ENCODE peak calls at places on chromosome 21, in seven cellular contexts. T, S, G, D, N, U and I are unnamed samples.

GRCh38 chr21:44964381-44964780 is 24.6 kb downstream of the SLX9 start:
- DNase-seq in T (no peak), S (no peak), G (no peak), D (no peak), N (no peak), U (no peak), I (no peak)

GRCh38 chr21:42056468-42056867 is 14.6 kb upstream of the UMODL1 start:
- DNase-seq in T (no peak), S (no peak), G (no peak), D (no peak), N (no peak), U (no peak), I (no peak)

GRCh38 chr21:19510057-19510456 is 1106.5 kb upstream of the TMPRSS15 start:
- DNase-seq in T (no peak), S (no peak), G (no peak), D (no peak), N (no peak), U (no peak), I (no peak)

GRCh38 chr21:37292946-37293345 is 25.8 kb upstream of the VPS26C start:
- DNase-seq in T (no peak), S (no peak), G (no peak), D (peak), N (no peak), U (no peak), I (no peak)

GRCh38 chr21:33836408-33836807 is 79.2 kb downstream of the ATP5PO start:
- DNase-seq in T (no peak), S (no peak), G (no peak), D (no peak), N (no peak), U (no peak), I (no peak)

GRCh38 chr21:44765231-44766013 is 36.2 kb downstream of the UBE2G2 start:
- DNase-seq in T (no peak), S (peak), G (no peak), D (no peak), N (no peak), U (peak), I (no peak)

GRCh38 chr21:38985423-38986378 is 180.0 kb downstream of the ETS2 start:
- DNase-seq in T (peak), S (peak), G (no peak), D (peak), N (no peak), U (no peak), I (no peak)

GRCh38 chr21:31136891-31137290 is 98.6 kb upstream of the KRTAP19-8 start:
- DNase-seq in T (no peak), S (peak), G (no peak), D (no peak), N (no peak), U (no peak), I (peak)

GRCh38 chr21:43986544-43987451 is 25.3 kb upstream of the TRAPPC10 start:
- DNase-seq in T (no peak), S (no peak), G (no peak), D (no peak), N (no peak), U (no peak), I (no peak)

GRCh38 chr21:25970254-25970930 is 200.2 kb downstream of the APP start:
- DNase-seq in T (no peak), S (no peak), G (no peak), D (no peak), N (no peak), U (no peak), I (no peak)

GRCh38 chr21:46295996-46296752 is 10.0 kb downstream of the YBEY start:
- DNase-seq in T (peak), S (no peak), G (peak), D (peak), N (peak), U (peak), I (no peak)

GRCh38 chr21:29258626-29259335 is 39.9 kb upstream of the BACH1 start:
- DNase-seq in T (no peak), S (peak), G (no peak), D (no peak), N (no peak), U (no peak), I (no peak)

GRCh38 chr21:28671549-28672195 is 321.0 kb downstream of the LTN1 start:
- DNase-seq in T (no peak), S (no peak), G (no peak), D (no peak), N (no peak), U (no peak), I (no peak)

GRCh38 chr21:31911138-31911907 is 38.5 kb downstream of the HUNK start:
- DNase-seq in T (no peak), S (peak), G (no peak), D (no peak), N (no peak), U (peak), I (no peak)

GRCh38 chr21:45787371-45787770 is 143.8 kb downstream of the PCBP3 start:
- DNase-seq in T (no peak), S (no peak), G (no peak), D (no peak), N (no peak), U (no peak), I (no peak)

GRCh38 chr21:44579056-44579832 is 1.2 kb downstream of the KRTAP10-5 start:
- DNase-seq in T (no peak), S (no peak), G (no peak), D (no peak), N (no peak), U (no peak), I (no peak)

GRCh38 chr21:45525910-45526306 is 16.3 kb downstream of the SLC19A1 start:
- DNase-seq in T (no peak), S (no peak), G (no peak), D (no peak), N (no peak), U (no peak), I (no peak)

GRCh38 chr21:33655591-33656221 is 13.4 kb downstream of the ITSN1 start:
- DNase-seq in T (no peak), S (peak), G (no peak), D (no peak), N (no peak), U (peak), I (no peak)

GRCh38 chr21:38921511-38922215 is 115.9 kb downstream of the ETS2 start:
- DNase-seq in T (no peak), S (no peak), G (no peak), D (no peak), N (no peak), U (no peak), I (no peak)

GRCh38 chr21:10430007-10430406 is 91.4 kb upstream of the TPTE start:
- DNase-seq in T (no peak), S (no peak), G (no peak), D (no peak), N (no peak), U (no peak), I (no peak)

GRCh38 chr21:42414928-42415769 is 11.4 kb downstream of the UBASH3A start:
- DNase-seq in T (peak), S (peak), G (peak), D (no peak), N (no peak), U (peak), I (no peak)

GRCh38 chr21:17538576-17538975 is 25.7 kb downstream of the CXADR start:
- DNase-seq in T (no peak), S (no peak), G (no peak), D (no peak), N (no peak), U (no peak), I (no peak)

GRCh38 chr21:26933448-26933847 is 33.4 kb downstream of the ADAMTS5 start:
- DNase-seq in T (no peak), S (no peak), G (no peak), D (no peak), N (no peak), U (no peak), I (no peak)

GRCh38 chr21:35390013-35390776 is 341.1 kb upstream of the RUNX1 start:
- DNase-seq in T (no peak), S (no peak), G (no peak), D (no peak), N (no peak), U (no peak), I (no peak)

GRCh38 chr21:45991606-45992301 is 10.2 kb downstream of the COL6A1 start:
- DNase-seq in T (no peak), S (no peak), G (no peak), D (no peak), N (no peak), U (no peak), I (no peak)

GRCh38 chr21:46357684-46358425 is 33.9 kb downstream of the PCNT start:
- DNase-seq in T (no peak), S (no peak), G (no peak), D (no peak), N (no peak), U (no peak), I (no peak)

GRCh38 chr21:14916676-14917141 is 148.1 kb downstream of the NRIP1 start:
- DNase-seq in T (no peak), S (no peak), G (no peak), D (no peak), N (no peak), U (peak), I (no peak)

GRCh38 chr21:26461500-26461899 is 111.6 kb downstream of the CYYR1 start:
- DNase-seq in T (no peak), S (no peak), G (no peak), D (no peak), N (no peak), U (no peak), I (no peak)

GRCh38 chr21:45336870-45337269 is 49.2 kb upstream of the POFUT2 start:
- DNase-seq in T (no peak), S (no peak), G (no peak), D (no peak), N (no peak), U (peak), I (no peak)

GRCh38 chr21:37915516-37915915 is 741 bp downstream of the KCNJ6 start:
- DNase-seq in T (no peak), S (no peak), G (no peak), D (no peak), N (no peak), U (peak), I (no peak)

GRCh38 chr21:36763305-36763704 is 64.4 kb downstream of the SIM2 start:
- DNase-seq in T (no peak), S (no peak), G (no peak), D (no peak), N (no peak), U (no peak), I (no peak)

GRCh38 chr21:41481191-41481590 is 26.8 kb downstream of the TMPRSS2 start:
- DNase-seq in T (no peak), S (no peak), G (no peak), D (no peak), N (no peak), U (no peak), I (no peak)

GRCh38 chr21:38438476-38438893 is 59.8 kb downstream of the ERG start:
- DNase-seq in T (no peak), S (peak), G (no peak), D (peak), N (no peak), U (peak), I (no peak)

GRCh38 chr21:32917392-32918135 is 108.2 kb upstream of the OLIG2 start:
- DNase-seq in T (no peak), S (no peak), G (no peak), D (peak), N (no peak), U (no peak), I (no peak)

GRCh38 chr21:38468989-38469388 is 29.3 kb downstream of the ERG start:
- DNase-seq in T (no peak), S (no peak), G (no peak), D (no peak), N (no peak), U (no peak), I (no peak)